ENCODE peak calls at places on chromosomes 5 and 9, in seven cellular contexts. One of them, this sample, is unnamed.
A peak's percentile ranks its signal among the peaks of the same experiment; 100 is the strongest.

GRCh38 chr5:151107738-151108520 is 27.1 kb upstream of the TNIP1 start:
- DNase-seq in mesendoderm: peak; percentile 51
- DNase-seq in IMR-90: peak; percentile 58
- DNase-seq in mesenchymal stem cell: no peak
- DNase-seq in H9: no peak
- DNase-seq in neuronal stem cell: no peak
- DNase-seq in H1: no peak
- DNase-seq in this sample: no peak

GRCh38 chr9:106862946-106863740 is at the start of gene ZNF462:
- DNase-seq in mesendoderm: peak; percentile 96
- DNase-seq in IMR-90: peak; percentile 79
- DNase-seq in mesenchymal stem cell: peak; percentile 90
- DNase-seq in H9: peak; percentile 55
- DNase-seq in neuronal stem cell: peak; percentile 47
- DNase-seq in H1: no peak
- DNase-seq in this sample: no peak

GRCh38 chr9:117325110-117325788 is 89.6 kb downstream of the ASTN2 start:
- DNase-seq in mesendoderm: peak; percentile 66
- DNase-seq in IMR-90: no peak
- DNase-seq in mesenchymal stem cell: no peak
- DNase-seq in H9: no peak
- DNase-seq in neuronal stem cell: no peak
- DNase-seq in H1: no peak
- DNase-seq in this sample: no peak

GRCh38 chr9:135663451-135663770 is 302 bp downstream of the LCN9 start:
- DNase-seq in mesendoderm: no peak
- DNase-seq in IMR-90: no peak
- DNase-seq in mesenchymal stem cell: no peak
- DNase-seq in H9: no peak
- DNase-seq in neuronal stem cell: no peak
- DNase-seq in H1: no peak
- DNase-seq in this sample: no peak

GRCh38 chr9:120536949-120537640 is 42.9 kb downstream of the CDK5RAP2 start:
- DNase-seq in mesendoderm: no peak
- DNase-seq in IMR-90: no peak
- DNase-seq in mesenchymal stem cell: no peak
- DNase-seq in H9: no peak
- DNase-seq in neuronal stem cell: no peak
- DNase-seq in H1: no peak
- DNase-seq in this sample: peak; percentile 21

GRCh38 chr5:131459216-131459615 is 175.8 kb downstream of the RAPGEF6 start:
- DNase-seq in mesendoderm: no peak
- DNase-seq in IMR-90: no peak
- DNase-seq in mesenchymal stem cell: no peak
- DNase-seq in H9: no peak
- DNase-seq in neuronal stem cell: no peak
- DNase-seq in H1: no peak
- DNase-seq in this sample: no peak

GRCh38 chr9:19074836-19075235 is 25.6 kb downstream of the RRAGA start:
- DNase-seq in mesendoderm: no peak
- DNase-seq in IMR-90: peak; percentile 22
- DNase-seq in mesenchymal stem cell: no peak
- DNase-seq in H9: no peak
- DNase-seq in neuronal stem cell: no peak
- DNase-seq in H1: no peak
- DNase-seq in this sample: no peak

GRCh38 chr5:171848487-171848886 is 62.9 kb downstream of the SMIM23 start:
- DNase-seq in mesendoderm: no peak
- DNase-seq in IMR-90: no peak
- DNase-seq in mesenchymal stem cell: no peak
- DNase-seq in H9: no peak
- DNase-seq in neuronal stem cell: no peak
- DNase-seq in H1: no peak
- DNase-seq in this sample: no peak

GRCh38 chr5:175745212-175745611 is 87.3 kb downstream of the HRH2 start:
- DNase-seq in mesendoderm: no peak
- DNase-seq in IMR-90: no peak
- DNase-seq in mesenchymal stem cell: no peak
- DNase-seq in H9: no peak
- DNase-seq in neuronal stem cell: no peak
- DNase-seq in H1: no peak
- DNase-seq in this sample: no peak

GRCh38 chr5:172588380-172588779 is 52.7 kb upstream of the NEURL1B start:
- DNase-seq in mesendoderm: no peak
- DNase-seq in IMR-90: no peak
- DNase-seq in mesenchymal stem cell: no peak
- DNase-seq in H9: no peak
- DNase-seq in neuronal stem cell: no peak
- DNase-seq in H1: no peak
- DNase-seq in this sample: no peak

GRCh38 chr9:98306384-98307145 is 51.1 kb upstream of the TBC1D2 start:
- DNase-seq in mesendoderm: no peak
- DNase-seq in IMR-90: no peak
- DNase-seq in mesenchymal stem cell: no peak
- DNase-seq in H9: no peak
- DNase-seq in neuronal stem cell: no peak
- DNase-seq in H1: no peak
- DNase-seq in this sample: peak; percentile 74

GRCh38 chr9:115694014-115694413 is 459.6 kb upstream of the PAPPA start:
- DNase-seq in mesendoderm: peak; percentile 85
- DNase-seq in IMR-90: peak; percentile 93
- DNase-seq in mesenchymal stem cell: peak; percentile 97
- DNase-seq in H9: peak; percentile 49
- DNase-seq in neuronal stem cell: peak; percentile 8
- DNase-seq in H1: no peak
- DNase-seq in this sample: peak; percentile 96

GRCh38 chr5:36193746-36194145 is 41.8 kb downstream of the SKP2 start:
- DNase-seq in mesendoderm: no peak
- DNase-seq in IMR-90: no peak
- DNase-seq in mesenchymal stem cell: no peak
- DNase-seq in H9: no peak
- DNase-seq in neuronal stem cell: no peak
- DNase-seq in H1: no peak
- DNase-seq in this sample: no peak

GRCh38 chr9:121915304-121915625 is 177.8 kb downstream of the TTLL11 start:
- DNase-seq in mesendoderm: no peak
- DNase-seq in IMR-90: no peak
- DNase-seq in mesenchymal stem cell: no peak
- DNase-seq in H9: no peak
- DNase-seq in neuronal stem cell: no peak
- DNase-seq in H1: no peak
- DNase-seq in this sample: no peak

GRCh38 chr5:73151733-73152410 is 21.1 kb upstream of the TMEM174 start:
- DNase-seq in mesendoderm: no peak
- DNase-seq in IMR-90: peak; percentile 18
- DNase-seq in mesenchymal stem cell: peak; percentile 6
- DNase-seq in H9: no peak
- DNase-seq in neuronal stem cell: no peak
- DNase-seq in H1: no peak
- DNase-seq in this sample: no peak

GRCh38 chr5:73150872-73151271 is 22.1 kb upstream of the TMEM174 start:
- DNase-seq in mesendoderm: no peak
- DNase-seq in IMR-90: no peak
- DNase-seq in mesenchymal stem cell: no peak
- DNase-seq in H9: no peak
- DNase-seq in neuronal stem cell: no peak
- DNase-seq in H1: no peak
- DNase-seq in this sample: no peak

GRCh38 chr5:73154607-73155006 is 18.4 kb upstream of the TMEM174 start:
- DNase-seq in mesendoderm: no peak
- DNase-seq in IMR-90: no peak
- DNase-seq in mesenchymal stem cell: no peak
- DNase-seq in H9: no peak
- DNase-seq in neuronal stem cell: no peak
- DNase-seq in H1: no peak
- DNase-seq in this sample: no peak

GRCh38 chr5:73153513-73153912 is 19.5 kb upstream of the TMEM174 start:
- DNase-seq in mesendoderm: no peak
- DNase-seq in IMR-90: no peak
- DNase-seq in mesenchymal stem cell: no peak
- DNase-seq in H9: no peak
- DNase-seq in neuronal stem cell: no peak
- DNase-seq in H1: no peak
- DNase-seq in this sample: no peak

DNA sequence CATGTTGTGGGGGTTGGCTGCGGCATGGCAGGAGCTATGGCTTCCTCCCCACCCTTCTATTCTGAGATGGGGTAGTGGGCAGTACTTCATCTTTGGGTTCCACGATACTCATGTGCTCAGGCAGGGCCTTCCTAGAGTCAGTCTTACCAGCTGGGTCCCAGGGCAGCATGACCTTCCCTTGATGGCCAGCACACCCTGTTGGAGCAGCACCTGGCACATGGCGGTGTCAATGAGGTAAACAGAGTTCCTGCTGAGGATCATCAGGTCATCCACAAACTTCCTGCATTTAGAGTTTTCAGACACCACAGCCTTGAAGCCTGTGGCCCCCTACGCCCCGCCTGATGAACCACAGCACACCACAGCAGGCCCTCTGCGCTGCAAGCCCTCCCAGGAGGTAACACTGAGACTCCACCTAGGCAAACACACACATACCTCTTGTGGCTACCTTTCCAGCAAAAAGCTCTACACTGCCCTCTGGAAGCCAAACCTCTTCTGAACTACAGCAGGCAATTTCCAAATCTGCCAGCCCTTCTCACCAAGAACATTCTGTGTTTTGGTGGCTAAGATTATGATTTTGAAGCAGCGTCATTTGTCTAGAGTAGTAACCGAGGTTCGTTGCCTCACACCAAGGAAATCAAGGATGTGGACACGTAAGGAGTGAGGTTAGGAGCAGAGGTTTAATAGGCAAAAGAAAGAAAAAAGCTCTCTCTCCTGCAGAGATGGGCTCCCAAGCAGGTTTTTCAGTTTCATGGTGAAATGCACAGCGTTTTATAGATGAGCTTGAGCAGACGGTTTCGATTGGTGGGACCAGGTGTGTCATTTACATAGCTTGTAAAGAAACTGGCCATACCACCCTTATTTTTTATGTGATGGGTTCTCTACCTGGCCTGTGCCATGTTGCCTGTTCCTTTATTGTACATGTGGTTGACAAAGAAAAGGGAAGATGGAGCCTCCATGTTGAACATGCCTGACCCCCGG is 20.3 kb upstream of the TMEM174 start:
- DNase-seq in mesendoderm: peak; percentile 72
- DNase-seq in IMR-90: no peak
- DNase-seq in mesenchymal stem cell: no peak
- DNase-seq in H9: peak; percentile 46
- DNase-seq in neuronal stem cell: no peak
- DNase-seq in H1: no peak
- DNase-seq in this sample: no peak
- H3K27me3 ChIP-seq in mesendoderm: no peaks in the 10 kb centered on the region
- H3K27me3 ChIP-seq in IMR-90: peaks cover 1% of the 10 kb centered on the region
- H3K27me3 ChIP-seq in mesenchymal stem cell: no peaks in the 10 kb centered on the region
- H3K27me3 ChIP-seq in H9: no peaks in the 10 kb centered on the region
- H3K27me3 ChIP-seq in neuronal stem cell: peaks cover 3% of the 10 kb centered on the region
- H3K27me3 ChIP-seq in H1: no peaks in the 10 kb centered on the region
- H3K27me3 ChIP-seq in this sample: no peaks in the 10 kb centered on the region

GRCh38 chr9:14311940-14312572 is 1.9 kb downstream of the NFIB start:
- DNase-seq in mesendoderm: no peak
- DNase-seq in IMR-90: no peak
- DNase-seq in mesenchymal stem cell: no peak
- DNase-seq in H9: no peak
- DNase-seq in neuronal stem cell: no peak
- DNase-seq in H1: no peak
- DNase-seq in this sample: no peak

GRCh38 chr9:14313951-14314423 is at the start of gene NFIB:
- DNase-seq in mesendoderm: peak; percentile 86
- DNase-seq in IMR-90: peak; percentile 24
- DNase-seq in mesenchymal stem cell: peak; percentile 46
- DNase-seq in H9: peak; percentile 68
- DNase-seq in neuronal stem cell: no peak
- DNase-seq in H1: no peak
- DNase-seq in this sample: peak; percentile 63

GRCh38 chr9:14314424-14314928 is 535 bp upstream of the NFIB start:
- DNase-seq in mesendoderm: peak; percentile 95
- DNase-seq in IMR-90: peak; percentile 66
- DNase-seq in mesenchymal stem cell: peak; percentile 64
- DNase-seq in H9: peak; percentile 64
- DNase-seq in neuronal stem cell: no peak
- DNase-seq in H1: no peak
- DNase-seq in this sample: peak; percentile 23

GRCh38 chr9:14313378-14313940 is 482 bp downstream of the NFIB start:
- DNase-seq in mesendoderm: peak; percentile 83
- DNase-seq in IMR-90: peak; percentile 31
- DNase-seq in mesenchymal stem cell: peak; percentile 47
- DNase-seq in H9: peak; percentile 58
- DNase-seq in neuronal stem cell: no peak
- DNase-seq in H1: no peak
- DNase-seq in this sample: peak; percentile 32

GRCh38 chr9:14312721-14313377 is 1.1 kb downstream of the NFIB start:
- DNase-seq in mesendoderm: peak; percentile 46
- DNase-seq in IMR-90: no peak
- DNase-seq in mesenchymal stem cell: peak; percentile 14
- DNase-seq in H9: peak; percentile 56
- DNase-seq in neuronal stem cell: peak; percentile 31
- DNase-seq in H1: no peak
- DNase-seq in this sample: no peak
- H2BK5ac ChIP-seq in mesendoderm: peak overlapping the region; percentile 61
- H2BK5ac ChIP-seq in IMR-90: no peak overlapping the region
- H2BK5ac ChIP-seq in mesenchymal stem cell: peak overlapping the region; percentile 35
- H2BK5ac ChIP-seq in H9: no peak overlapping the region
- H2BK5ac ChIP-seq in neuronal stem cell: no peak overlapping the region
- H2BK5ac ChIP-seq in H1: no peak overlapping the region
- H2BK5ac ChIP-seq in this sample: peak overlapping the region; percentile 40

DNA sequence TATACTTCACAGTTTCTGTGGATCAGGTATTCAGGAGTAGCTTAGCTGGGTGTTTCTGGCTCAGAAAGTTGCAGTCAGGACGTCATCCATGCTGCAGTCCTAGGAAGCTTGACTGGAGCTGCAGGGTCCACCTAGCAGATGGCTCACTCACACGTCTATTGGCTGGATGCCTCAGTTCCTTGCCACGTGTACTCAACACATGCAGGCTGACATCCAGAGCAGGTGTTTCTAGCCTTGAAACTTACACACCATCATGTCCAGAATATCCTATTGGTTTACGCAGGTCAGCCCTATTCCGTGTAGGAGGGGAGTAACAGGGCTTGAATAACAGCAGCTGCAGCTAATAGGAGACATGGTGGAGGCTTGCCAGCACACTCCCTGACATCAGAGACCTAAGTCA is 473.5 kb downstream of the ACTL7B start:
- DNase-seq in mesendoderm: no peak
- DNase-seq in IMR-90: no peak
- DNase-seq in mesenchymal stem cell: no peak
- DNase-seq in H9: no peak
- DNase-seq in neuronal stem cell: no peak
- DNase-seq in H1: no peak
- DNase-seq in this sample: no peak
- H3K27me3 ChIP-seq in mesendoderm: no peaks in the 10 kb centered on the region
- H3K27me3 ChIP-seq in IMR-90: no peaks in the 10 kb centered on the region
- H3K27me3 ChIP-seq in mesenchymal stem cell: no peaks in the 10 kb centered on the region
- H3K27me3 ChIP-seq in H9: no peaks in the 10 kb centered on the region
- H3K27me3 ChIP-seq in neuronal stem cell: no peaks in the 10 kb centered on the region
- H3K27me3 ChIP-seq in H1: no peaks in the 10 kb centered on the region
- H3K27me3 ChIP-seq in this sample: no peaks in the 10 kb centered on the region

DNA sequence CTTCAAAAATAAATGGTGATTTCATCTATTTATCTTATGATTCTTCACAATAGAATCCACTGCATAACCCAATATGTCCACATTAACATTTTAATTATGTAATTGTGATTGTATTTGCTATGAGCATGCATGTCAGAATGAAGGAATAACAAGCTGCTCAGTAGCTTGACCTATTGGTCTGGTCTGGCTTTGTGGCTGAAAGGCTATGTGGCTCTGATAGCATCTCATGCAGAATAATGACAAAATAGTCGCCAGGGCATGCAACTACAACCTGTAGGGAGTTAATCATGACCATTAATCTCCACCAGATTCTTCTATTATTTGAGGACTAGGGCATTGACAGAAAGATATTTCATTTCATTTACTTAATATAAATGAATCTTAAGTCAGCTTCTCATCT is 550.3 kb upstream of the CDH18 start:
- DNase-seq in mesendoderm: no peak
- DNase-seq in IMR-90: no peak
- DNase-seq in mesenchymal stem cell: no peak
- DNase-seq in H9: no peak
- DNase-seq in neuronal stem cell: no peak
- DNase-seq in H1: no peak
- DNase-seq in this sample: no peak
- H2BK5ac ChIP-seq in mesendoderm: no peak overlapping the region
- H2BK5ac ChIP-seq in IMR-90: no peak overlapping the region
- H2BK5ac ChIP-seq in mesenchymal stem cell: no peak overlapping the region
- H2BK5ac ChIP-seq in H9: no peak overlapping the region
- H2BK5ac ChIP-seq in neuronal stem cell: no peak overlapping the region
- H2BK5ac ChIP-seq in H1: no peak overlapping the region
- H2BK5ac ChIP-seq in this sample: no peak overlapping the region